ENCODE peak calls at places on chromosomes 11 and 22, in seven cellular contexts. One of them, this sample, is unnamed.

GRCh38 chr11:110077866-110078325 is 15.3 kb upstream of the ZC3H12C start:
- DNase-seq in Calu3: no peak
- DNase-seq in AG09319: no peak
- DNase-seq in NCI-H2029: no peak
- DNase-seq in left ventricle myocardium superior: no peak
- DNase-seq in lung microvascular endothelial cell: peak
- DNase-seq in AG09309: no peak
- DNase-seq in this sample: no peak

GRCh38 chr11:62666259-62666926 is 1.3 kb downstream of the CSKMT start:
- DNase-seq in lung microvascular endothelial cell: no peak
- DNase-seq in left ventricle myocardium superior: no peak
- DNase-seq in NCI-H2029: no peak
- DNase-seq in AG09309: no peak
- DNase-seq in Calu3: no peak
- DNase-seq in AG09319: no peak
- DNase-seq in this sample: no peak

GRCh38 chr11:128929468-128929867 is 13.2 kb downstream of the TP53AIP1 start:
- DNase-seq in left ventricle myocardium superior: no peak
- DNase-seq in AG09309: no peak
- DNase-seq in Calu3: peak
- DNase-seq in lung microvascular endothelial cell: no peak
- DNase-seq in AG09319: no peak
- DNase-seq in NCI-H2029: no peak
- DNase-seq in this sample: no peak

GRCh38 chr11:134584706-134585445 is 172.8 kb upstream of the B3GAT1 start:
- DNase-seq in lung microvascular endothelial cell: no peak
- DNase-seq in Calu3: no peak
- DNase-seq in left ventricle myocardium superior: no peak
- DNase-seq in NCI-H2029: no peak
- DNase-seq in AG09309: no peak
- DNase-seq in AG09319: no peak
- DNase-seq in this sample: no peak

GRCh38 chr22:49181431-49181830 is 646.2 kb downstream of the BRD1 start:
- DNase-seq in Calu3: no peak
- DNase-seq in lung microvascular endothelial cell: no peak
- DNase-seq in left ventricle myocardium superior: no peak
- DNase-seq in AG09319: no peak
- DNase-seq in NCI-H2029: no peak
- DNase-seq in AG09309: no peak
- DNase-seq in this sample: no peak

GRCh38 chr11:47551086-47551485 is 1.8 kb downstream of the CELF1 start:
- DNase-seq in AG09319: no peak
- DNase-seq in lung microvascular endothelial cell: peak
- DNase-seq in left ventricle myocardium superior: no peak
- DNase-seq in Calu3: no peak
- DNase-seq in NCI-H2029: no peak
- DNase-seq in AG09309: no peak
- DNase-seq in this sample: no peak

GRCh38 chr11:134531331-134532135 is 119.5 kb upstream of the B3GAT1 start:
- DNase-seq in Calu3: no peak
- DNase-seq in lung microvascular endothelial cell: no peak
- DNase-seq in left ventricle myocardium superior: peak
- DNase-seq in AG09319: no peak
- DNase-seq in AG09309: no peak
- DNase-seq in NCI-H2029: no peak
- DNase-seq in this sample: no peak

GRCh38 chr11:132925825-132926469 is 606.4 kb downstream of the OPCML start:
- DNase-seq in Calu3: no peak
- DNase-seq in left ventricle myocardium superior: no peak
- DNase-seq in AG09319: no peak
- DNase-seq in NCI-H2029: no peak
- DNase-seq in lung microvascular endothelial cell: no peak
- DNase-seq in AG09309: no peak
- DNase-seq in this sample: no peak

GRCh38 chr11:125902315-125902926 is 585 bp downstream of the PUS3 start:
- DNase-seq in Calu3: no peak
- DNase-seq in lung microvascular endothelial cell: no peak
- DNase-seq in AG09319: no peak
- DNase-seq in NCI-H2029: no peak
- DNase-seq in AG09309: no peak
- DNase-seq in left ventricle myocardium superior: no peak
- DNase-seq in this sample: no peak

GRCh38 chr22:44521326-44521725 is 23.3 kb upstream of the RTL6 start:
- DNase-seq in lung microvascular endothelial cell: no peak
- DNase-seq in AG09319: no peak
- DNase-seq in NCI-H2029: no peak
- DNase-seq in Calu3: no peak
- DNase-seq in left ventricle myocardium superior: no peak
- DNase-seq in AG09309: no peak
- DNase-seq in this sample: no peak

GRCh38 chr22:36507518-36508010 is 724 bp upstream of the FOXRED2 start:
- DNase-seq in lung microvascular endothelial cell: no peak
- DNase-seq in Calu3: no peak
- DNase-seq in left ventricle myocardium superior: no peak
- DNase-seq in NCI-H2029: no peak
- DNase-seq in AG09309: no peak
- DNase-seq in AG09319: no peak
- DNase-seq in this sample: no peak

GRCh38 chr22:42757475-42757874 is 36.8 kb upstream of the A4GALT start:
- DNase-seq in NCI-H2029: no peak
- DNase-seq in AG09309: no peak
- DNase-seq in Calu3: no peak
- DNase-seq in lung microvascular endothelial cell: no peak
- DNase-seq in AG09319: no peak
- DNase-seq in left ventricle myocardium superior: no peak
- DNase-seq in this sample: no peak

GRCh38 chr11:72676874-72677341 is 2.7 kb upstream of the PDE2A start:
- DNase-seq in lung microvascular endothelial cell: peak
- DNase-seq in AG09309: no peak
- DNase-seq in AG09319: no peak
- DNase-seq in NCI-H2029: no peak
- DNase-seq in Calu3: peak
- DNase-seq in left ventricle myocardium superior: peak
- DNase-seq in this sample: peak

GRCh38 chr22:32920032-32920628 is 118.6 kb downstream of the TIMP3 start:
- DNase-seq in NCI-H2029: no peak
- DNase-seq in AG09309: peak
- DNase-seq in left ventricle myocardium superior: peak
- DNase-seq in lung microvascular endothelial cell: no peak
- DNase-seq in Calu3: no peak
- DNase-seq in AG09319: peak
- DNase-seq in this sample: peak

GRCh38 chr11:69704508-69705245 is 855 bp upstream of the FGF19 start:
- DNase-seq in left ventricle myocardium superior: no peak
- DNase-seq in NCI-H2029: no peak
- DNase-seq in AG09319: no peak
- DNase-seq in lung microvascular endothelial cell: peak
- DNase-seq in Calu3: peak
- DNase-seq in AG09309: no peak
- DNase-seq in this sample: no peak

GRCh38 chr11:18700375-18700774 is 1.8 kb downstream of the TMEM86A start:
- DNase-seq in lung microvascular endothelial cell: no peak
- DNase-seq in AG09309: no peak
- DNase-seq in left ventricle myocardium superior: no peak
- DNase-seq in AG09319: no peak
- DNase-seq in Calu3: peak
- DNase-seq in NCI-H2029: no peak
- DNase-seq in this sample: no peak

GRCh38 chr11:71488086-71488967 is 35.3 kb downstream of the NADSYN1 start:
- DNase-seq in left ventricle myocardium superior: peak
- DNase-seq in AG09319: no peak
- DNase-seq in AG09309: no peak
- DNase-seq in NCI-H2029: no peak
- DNase-seq in Calu3: no peak
- DNase-seq in lung microvascular endothelial cell: peak
- DNase-seq in this sample: no peak

GRCh38 chr22:46078241-46079092 is 71.9 kb upstream of the PPARA start:
- DNase-seq in AG09309: peak
- DNase-seq in lung microvascular endothelial cell: peak
- DNase-seq in NCI-H2029: peak
- DNase-seq in Calu3: peak
- DNase-seq in left ventricle myocardium superior: peak
- DNase-seq in AG09319: peak
- DNase-seq in this sample: peak

GRCh38 chr11:70751142-70751734 is 352.9 kb downstream of the CTTN start:
- DNase-seq in lung microvascular endothelial cell: no peak
- DNase-seq in AG09319: no peak
- DNase-seq in left ventricle myocardium superior: no peak
- DNase-seq in Calu3: no peak
- DNase-seq in NCI-H2029: no peak
- DNase-seq in AG09309: no peak
- DNase-seq in this sample: no peak

GRCh38 chr22:36745301-36745995 is 30.5 kb downstream of the IFT27 start:
- DNase-seq in AG09309: no peak
- DNase-seq in lung microvascular endothelial cell: no peak
- DNase-seq in AG09319: no peak
- DNase-seq in left ventricle myocardium superior: no peak
- DNase-seq in Calu3: no peak
- DNase-seq in NCI-H2029: no peak
- DNase-seq in this sample: no peak

GRCh38 chr11:124724854-124725718 is 14.7 kb upstream of the NRGN start:
- DNase-seq in lung microvascular endothelial cell: peak
- DNase-seq in AG09319: no peak
- DNase-seq in AG09309: no peak
- DNase-seq in Calu3: peak
- DNase-seq in left ventricle myocardium superior: peak
- DNase-seq in NCI-H2029: no peak
- DNase-seq in this sample: no peak

GRCh38 chr11:116793476-116794096 is 1.9 kb upstream of the APOA5 start:
- DNase-seq in lung microvascular endothelial cell: no peak
- DNase-seq in Calu3: no peak
- DNase-seq in left ventricle myocardium superior: no peak
- DNase-seq in AG09309: no peak
- DNase-seq in NCI-H2029: no peak
- DNase-seq in AG09319: no peak
- DNase-seq in this sample: no peak

GRCh38 chr11:109946322-109946846 is 146.8 kb upstream of the ZC3H12C start:
- DNase-seq in AG09309: peak
- DNase-seq in left ventricle myocardium superior: peak
- DNase-seq in lung microvascular endothelial cell: peak
- DNase-seq in Calu3: peak
- DNase-seq in NCI-H2029: peak
- DNase-seq in AG09319: peak
- DNase-seq in this sample: peak

GRCh38 chr11:46668480-46669085 is 31.8 kb downstream of the ARHGAP1 start:
- DNase-seq in AG09319: no peak
- DNase-seq in left ventricle myocardium superior: no peak
- DNase-seq in NCI-H2029: no peak
- DNase-seq in AG09309: no peak
- DNase-seq in Calu3: no peak
- DNase-seq in lung microvascular endothelial cell: no peak
- DNase-seq in this sample: no peak

GRCh38 chr11:87324817-87325489 is 287.2 kb downstream of the TMEM135 start:
- DNase-seq in AG09309: no peak
- DNase-seq in AG09319: no peak
- DNase-seq in NCI-H2029: no peak
- DNase-seq in lung microvascular endothelial cell: no peak
- DNase-seq in left ventricle myocardium superior: no peak
- DNase-seq in Calu3: no peak
- DNase-seq in this sample: no peak

GRCh38 chr11:47376543-47377371 is 1.6 kb downstream of the SPI1 start:
- DNase-seq in lung microvascular endothelial cell: no peak
- DNase-seq in Calu3: no peak
- DNase-seq in AG09309: no peak
- DNase-seq in NCI-H2029: no peak
- DNase-seq in AG09319: no peak
- DNase-seq in left ventricle myocardium superior: peak
- DNase-seq in this sample: peak

GRCh38 chr11:12247543-12248287 is 129.7 kb upstream of the PARVA start:
- DNase-seq in AG09319: no peak
- DNase-seq in left ventricle myocardium superior: no peak
- DNase-seq in lung microvascular endothelial cell: no peak
- DNase-seq in NCI-H2029: no peak
- DNase-seq in Calu3: no peak
- DNase-seq in AG09309: no peak
- DNase-seq in this sample: no peak

This sample was measured in Right ventricle myocardium superior.